ENCODE peak calls at places on chromosome 7, in eight cellular contexts. One of them, this sample, is unnamed.

GRCh38 chr7:68206946-68207485 is 1210.4 kb downstream of the TYW1 start:
- DNase-seq in sigmoid colon: no peak
- DNase-seq in stomach: no peak
- DNase-seq in Peyer's patch: no peak
- DNase-seq in tibial nerve: no peak
- DNase-seq in adrenal gland: no peak
- DNase-seq in A549: no peak
- DNase-seq in gastrocnemius medialis: no peak
- DNase-seq in this sample: no peak

GRCh38 chr7:19248681-19249080 is 103.5 kb upstream of the FERD3L start:
- DNase-seq in stomach: no peak
- DNase-seq in gastrocnemius medialis: no peak
- DNase-seq in sigmoid colon: no peak
- DNase-seq in Peyer's patch: no peak
- DNase-seq in A549: no peak
- DNase-seq in adrenal gland: no peak
- DNase-seq in tibial nerve: no peak
- DNase-seq in this sample: no peak

GRCh38 chr7:81111781-81112540 is 193.1 kb upstream of the SEMA3C start:
- DNase-seq in stomach: no peak
- DNase-seq in tibial nerve: no peak
- DNase-seq in adrenal gland: no peak
- DNase-seq in Peyer's patch: no peak
- DNase-seq in A549: no peak
- DNase-seq in gastrocnemius medialis: no peak
- DNase-seq in sigmoid colon: peak
- DNase-seq in this sample: no peak

GRCh38 chr7:92588561-92588960 is 1.6 kb downstream of the FAM133B start:
- DNase-seq in adrenal gland: no peak
- DNase-seq in tibial nerve: no peak
- DNase-seq in sigmoid colon: no peak
- DNase-seq in stomach: no peak
- DNase-seq in gastrocnemius medialis: no peak
- DNase-seq in A549: no peak
- DNase-seq in Peyer's patch: no peak
- DNase-seq in this sample: no peak

GRCh38 chr7:155418304-155418703 is 39.6 kb upstream of the EN2 start:
- DNase-seq in tibial nerve: no peak
- DNase-seq in stomach: no peak
- DNase-seq in adrenal gland: no peak
- DNase-seq in Peyer's patch: no peak
- DNase-seq in gastrocnemius medialis: no peak
- DNase-seq in sigmoid colon: no peak
- DNase-seq in A549: no peak
- DNase-seq in this sample: no peak

GRCh38 chr7:129530881-129531391 is 28.6 kb downstream of the SMKR1 start:
- DNase-seq in A549: peak
- DNase-seq in Peyer's patch: no peak
- DNase-seq in adrenal gland: no peak
- DNase-seq in gastrocnemius medialis: no peak
- DNase-seq in stomach: no peak
- DNase-seq in sigmoid colon: no peak
- DNase-seq in tibial nerve: no peak
- DNase-seq in this sample: no peak

GRCh38 chr7:71148098-71148497 is 16.2 kb downstream of the GALNT17 start:
- DNase-seq in stomach: no peak
- DNase-seq in A549: no peak
- DNase-seq in tibial nerve: no peak
- DNase-seq in Peyer's patch: no peak
- DNase-seq in adrenal gland: no peak
- DNase-seq in gastrocnemius medialis: no peak
- DNase-seq in sigmoid colon: no peak
- DNase-seq in this sample: no peak

GRCh38 chr7:108142180-108142579 is 12.0 kb upstream of the LAMB4 start:
- DNase-seq in tibial nerve: no peak
- DNase-seq in sigmoid colon: no peak
- DNase-seq in Peyer's patch: no peak
- DNase-seq in stomach: no peak
- DNase-seq in A549: no peak
- DNase-seq in gastrocnemius medialis: no peak
- DNase-seq in adrenal gland: no peak
- DNase-seq in this sample: no peak

DNA sequence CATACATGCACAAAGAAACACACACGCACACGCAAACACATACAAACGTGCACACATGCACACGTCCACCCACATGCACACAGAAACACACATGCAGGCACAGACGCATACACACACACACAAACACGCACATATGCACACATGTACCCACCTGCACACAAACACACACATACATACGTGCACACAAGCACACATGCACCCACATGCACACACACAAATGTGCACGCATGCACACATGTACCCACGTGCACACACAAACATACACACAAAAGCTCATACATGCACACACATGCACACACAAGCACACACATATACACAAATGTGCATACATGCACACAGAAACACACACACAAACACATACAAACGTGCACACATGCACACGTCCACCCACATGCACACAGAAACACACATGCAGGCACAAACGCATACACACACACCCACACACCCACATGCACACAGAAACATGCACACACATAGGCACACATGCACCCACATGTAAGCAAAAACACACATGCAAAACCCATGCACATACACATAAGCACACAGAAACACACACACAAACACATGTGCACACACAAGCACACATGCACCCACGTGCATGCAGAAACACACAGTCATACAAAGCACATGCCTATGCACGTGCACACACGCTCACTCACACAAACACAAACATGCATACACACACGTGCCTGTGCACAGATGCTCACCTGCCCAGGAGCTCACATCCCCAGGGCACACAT is 44.8 kb downstream of the FOXL3 start:
- DNase-seq in gastrocnemius medialis: no peak
- DNase-seq in sigmoid colon: no peak
- DNase-seq in stomach: no peak
- DNase-seq in A549: no peak
- DNase-seq in adrenal gland: no peak
- DNase-seq in tibial nerve: no peak
- DNase-seq in Peyer's patch: no peak
- DNase-seq in this sample: no peak
- TF ChIP-seq POLR2A in gastrocnemius medialis: no peak
- TF ChIP-seq POLR2A in sigmoid colon: no peak
- TF ChIP-seq POLR2A in stomach: no peak
- TF ChIP-seq POLR2A in A549: no peak
- TF ChIP-seq POLR2A in adrenal gland: no peak
- TF ChIP-seq POLR2A in tibial nerve: no peak
- TF ChIP-seq POLR2A in Peyer's patch: no peak
- TF ChIP-seq POLR2A in this sample: no peak

GRCh38 chr7:135361788-135362187 is 128.2 kb downstream of the STRA8 start:
- DNase-seq in stomach: no peak
- DNase-seq in gastrocnemius medialis: no peak
- DNase-seq in tibial nerve: no peak
- DNase-seq in Peyer's patch: no peak
- DNase-seq in sigmoid colon: no peak
- DNase-seq in adrenal gland: no peak
- DNase-seq in A549: no peak
- DNase-seq in this sample: no peak

GRCh38 chr7:135359633-135360032 is 126.0 kb downstream of the STRA8 start:
- DNase-seq in Peyer's patch: no peak
- DNase-seq in tibial nerve: no peak
- DNase-seq in stomach: no peak
- DNase-seq in gastrocnemius medialis: no peak
- DNase-seq in sigmoid colon: no peak
- DNase-seq in adrenal gland: no peak
- DNase-seq in A549: no peak
- DNase-seq in this sample: no peak

GRCh38 chr7:135367114-135367513 is 133.5 kb downstream of the STRA8 start:
- DNase-seq in A549: no peak
- DNase-seq in Peyer's patch: no peak
- DNase-seq in gastrocnemius medialis: no peak
- DNase-seq in sigmoid colon: no peak
- DNase-seq in stomach: no peak
- DNase-seq in adrenal gland: no peak
- DNase-seq in tibial nerve: no peak
- DNase-seq in this sample: no peak

GRCh38 chr7:135368416-135369186 is 135.0 kb downstream of the STRA8 start:
- DNase-seq in sigmoid colon: no peak
- DNase-seq in A549: no peak
- DNase-seq in gastrocnemius medialis: no peak
- DNase-seq in tibial nerve: no peak
- DNase-seq in adrenal gland: no peak
- DNase-seq in stomach: no peak
- DNase-seq in Peyer's patch: no peak
- DNase-seq in this sample: no peak

GRCh38 chr7:135362871-135363270 is 129.2 kb downstream of the STRA8 start:
- DNase-seq in A549: no peak
- DNase-seq in stomach: no peak
- DNase-seq in tibial nerve: no peak
- DNase-seq in adrenal gland: no peak
- DNase-seq in sigmoid colon: no peak
- DNase-seq in gastrocnemius medialis: no peak
- DNase-seq in Peyer's patch: no peak
- DNase-seq in this sample: peak
- TF ChIP-seq CTCF in A549: no peak
- TF ChIP-seq CTCF in stomach: no peak
- TF ChIP-seq CTCF in tibial nerve: no peak
- TF ChIP-seq CTCF in adrenal gland: no peak
- TF ChIP-seq CTCF in sigmoid colon: no peak
- TF ChIP-seq CTCF in gastrocnemius medialis: no peak
- TF ChIP-seq CTCF in Peyer's patch: no peak
- TF ChIP-seq CTCF in this sample: no peak

GRCh38 chr7:74633451-74633921 is 24.0 kb upstream of the GTF2I start:
- DNase-seq in tibial nerve: no peak
- DNase-seq in adrenal gland: no peak
- DNase-seq in gastrocnemius medialis: no peak
- DNase-seq in sigmoid colon: no peak
- DNase-seq in A549: no peak
- DNase-seq in Peyer's patch: no peak
- DNase-seq in stomach: peak
- DNase-seq in this sample: peak

GRCh38 chr7:74637745-74638144 is 19.8 kb upstream of the GTF2I start:
- DNase-seq in tibial nerve: no peak
- DNase-seq in sigmoid colon: no peak
- DNase-seq in A549: no peak
- DNase-seq in adrenal gland: no peak
- DNase-seq in Peyer's patch: no peak
- DNase-seq in gastrocnemius medialis: no peak
- DNase-seq in stomach: no peak
- DNase-seq in this sample: no peak
- TF ChIP-seq POLR2A in tibial nerve: no peak
- TF ChIP-seq POLR2A in sigmoid colon: no peak
- TF ChIP-seq POLR2A in A549: no peak
- TF ChIP-seq POLR2A in adrenal gland: no peak
- TF ChIP-seq POLR2A in Peyer's patch: no peak
- TF ChIP-seq POLR2A in gastrocnemius medialis: no peak
- TF ChIP-seq POLR2A in stomach: no peak
- TF ChIP-seq POLR2A in this sample: no peak

GRCh38 chr7:141974831-141975230 is 1.3 kb upstream of the TAS2R38 start:
- DNase-seq in stomach: peak
- DNase-seq in adrenal gland: no peak
- DNase-seq in tibial nerve: no peak
- DNase-seq in gastrocnemius medialis: no peak
- DNase-seq in Peyer's patch: no peak
- DNase-seq in sigmoid colon: no peak
- DNase-seq in A549: no peak
- DNase-seq in this sample: no peak
- TF ChIP-seq CTCF in stomach: peak
- TF ChIP-seq CTCF in adrenal gland: no peak
- TF ChIP-seq CTCF in tibial nerve: no peak
- TF ChIP-seq CTCF in gastrocnemius medialis: no peak
- TF ChIP-seq CTCF in Peyer's patch: peak
- TF ChIP-seq CTCF in sigmoid colon: no peak
- TF ChIP-seq CTCF in A549: peak
- TF ChIP-seq CTCF in this sample: peak

GRCh38 chr7:24368161-24368560 is 84.2 kb downstream of the NPY start:
- DNase-seq in sigmoid colon: no peak
- DNase-seq in Peyer's patch: no peak
- DNase-seq in A549: no peak
- DNase-seq in adrenal gland: peak
- DNase-seq in gastrocnemius medialis: no peak
- DNase-seq in stomach: no peak
- DNase-seq in tibial nerve: no peak
- DNase-seq in this sample: no peak

GRCh38 chr7:24365606-24366005 is 81.6 kb downstream of the NPY start:
- DNase-seq in Peyer's patch: no peak
- DNase-seq in gastrocnemius medialis: no peak
- DNase-seq in stomach: no peak
- DNase-seq in tibial nerve: no peak
- DNase-seq in sigmoid colon: no peak
- DNase-seq in A549: no peak
- DNase-seq in adrenal gland: no peak
- DNase-seq in this sample: no peak

GRCh38 chr7:24361001-24361400 is 77.0 kb downstream of the NPY start:
- DNase-seq in gastrocnemius medialis: no peak
- DNase-seq in sigmoid colon: no peak
- DNase-seq in A549: no peak
- DNase-seq in Peyer's patch: no peak
- DNase-seq in stomach: no peak
- DNase-seq in adrenal gland: no peak
- DNase-seq in tibial nerve: no peak
- DNase-seq in this sample: no peak

GRCh38 chr7:24370541-24370940 is 86.6 kb downstream of the NPY start:
- DNase-seq in A549: no peak
- DNase-seq in stomach: no peak
- DNase-seq in sigmoid colon: no peak
- DNase-seq in adrenal gland: no peak
- DNase-seq in gastrocnemius medialis: no peak
- DNase-seq in Peyer's patch: no peak
- DNase-seq in tibial nerve: no peak
- DNase-seq in this sample: no peak

DNA sequence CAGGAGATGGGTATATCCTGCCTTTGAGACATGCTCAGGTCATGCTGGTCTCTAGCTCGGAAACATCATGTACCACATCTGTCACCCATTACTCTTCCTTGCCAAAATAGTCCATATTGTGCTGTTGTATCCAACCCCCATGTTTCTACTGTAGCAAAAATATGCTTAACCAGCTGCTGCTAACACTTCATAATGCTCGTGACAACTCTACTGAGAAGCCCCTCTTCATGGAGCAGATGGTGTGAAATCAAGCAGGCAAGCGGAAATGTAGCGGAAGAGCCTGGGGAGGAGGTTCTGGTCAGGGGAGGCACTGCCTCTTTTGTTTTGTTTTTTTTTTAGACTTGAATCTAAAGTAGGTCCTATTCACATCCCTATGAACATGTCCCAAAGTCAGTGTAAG is 82.9 kb downstream of the NPY start:
- DNase-seq in tibial nerve: no peak
- DNase-seq in stomach: no peak
- DNase-seq in gastrocnemius medialis: no peak
- DNase-seq in adrenal gland: no peak
- DNase-seq in sigmoid colon: no peak
- DNase-seq in A549: no peak
- DNase-seq in Peyer's patch: no peak
- DNase-seq in this sample: no peak
- TF ChIP-seq POLR2A in tibial nerve: no peak
- TF ChIP-seq POLR2A in stomach: no peak
- TF ChIP-seq POLR2A in gastrocnemius medialis: no peak
- TF ChIP-seq POLR2A in adrenal gland: no peak
- TF ChIP-seq POLR2A in sigmoid colon: no peak
- TF ChIP-seq POLR2A in A549: no peak
- TF ChIP-seq POLR2A in Peyer's patch: no peak
- TF ChIP-seq POLR2A in this sample: no peak

GRCh38 chr7:2643386-2644229 is 11.8 kb downstream of the TTYH3 start:
- DNase-seq in A549: no peak
- DNase-seq in stomach: no peak
- DNase-seq in sigmoid colon: peak
- DNase-seq in gastrocnemius medialis: no peak
- DNase-seq in tibial nerve: no peak
- DNase-seq in Peyer's patch: no peak
- DNase-seq in adrenal gland: no peak
- DNase-seq in this sample: no peak
- TF ChIP-seq CTCF in A549: no peak
- TF ChIP-seq CTCF in stomach: peak
- TF ChIP-seq CTCF in sigmoid colon: no peak
- TF ChIP-seq CTCF in gastrocnemius medialis: no peak
- TF ChIP-seq CTCF in tibial nerve: no peak
- TF ChIP-seq CTCF in Peyer's patch: peak
- TF ChIP-seq CTCF in adrenal gland: no peak
- TF ChIP-seq CTCF in this sample: no peak